ENCODE peak calls at places on chromosomes 3 and 15, in five cellular contexts. M, H, L, R and J are unnamed samples.

GRCh38 chr15:31318429-31318828 is 8.2 kb upstream of the KLF13 start:
- DNase-seq in M (no peak), H (no peak), L (no peak), R (no peak), J (no peak)

GRCh38 chr15:80536231-80536630 is 132.0 kb downstream of the ARNT2 start:
- DNase-seq in M (no peak), H (peak; percentile 28), L (no peak), R (no peak), J (no peak)

GRCh38 chr3:139111392-139112229 is 66.9 kb upstream of the PRR23C start:
- DNase-seq in M (peak; percentile 62), H (peak; percentile 62), L (peak; percentile 77), R (peak; percentile 21), J (peak; percentile 71)

GRCh38 chr15:35925634-35926380 is 379.8 kb upstream of the DPH6 start:
- DNase-seq in M (no peak), H (peak; percentile 8), L (no peak), R (no peak), J (peak; percentile 27)

GRCh38 chr3:72960812-72961518 is 35.6 kb upstream of the PPP4R2 start:
- DNase-seq in M (no peak), H (no peak), L (peak; percentile 50), R (no peak), J (peak; percentile 93)

GRCh38 chr3:101850327-101851048 is 1.2 kb downstream of the NFKBIZ start:
- DNase-seq in M (no peak), H (no peak), L (no peak), R (peak; percentile 86), J (peak; percentile 73)

GRCh38 chr3:171285287-171285686 is 174.9 kb downstream of the TNIK start:
- DNase-seq in M (no peak), H (no peak), L (no peak), R (no peak), J (no peak)

GRCh38 chr15:57726411-57726810 is 19.9 kb downstream of the POLR2M start:
- DNase-seq in M (no peak), H (no peak), L (no peak), R (no peak), J (peak; percentile 52)

GRCh38 chr3:86787091-86787490 is 203.9 kb downstream of the VGLL3 start:
- DNase-seq in M (no peak), H (peak; percentile 48), L (no peak), R (no peak), J (no peak)

GRCh38 chr3:197007953-197008352 is 21.7 kb downstream of the MELTF start:
- DNase-seq in M (no peak), H (no peak), L (no peak), R (no peak), J (no peak)

GRCh38 chr3:8239718-8240698 is 261.6 kb upstream of the LMCD1 start:
- DNase-seq in M (peak; percentile 27), H (peak; percentile 69), L (peak; percentile 43), R (peak; percentile 24), J (peak; percentile 71)

GRCh38 chr3:138412821-138413531 is 21.4 kb upstream of the ESYT3 start:
- DNase-seq in M (no peak), H (peak; percentile 39), L (no peak), R (no peak), J (peak; percentile 20)

GRCh38 chr3:71930056-71930991 is 145.4 kb upstream of the PROK2 start:
- DNase-seq in M (peak; percentile 73), H (peak; percentile 85), L (no peak), R (no peak), J (peak; percentile 64)

DNA sequence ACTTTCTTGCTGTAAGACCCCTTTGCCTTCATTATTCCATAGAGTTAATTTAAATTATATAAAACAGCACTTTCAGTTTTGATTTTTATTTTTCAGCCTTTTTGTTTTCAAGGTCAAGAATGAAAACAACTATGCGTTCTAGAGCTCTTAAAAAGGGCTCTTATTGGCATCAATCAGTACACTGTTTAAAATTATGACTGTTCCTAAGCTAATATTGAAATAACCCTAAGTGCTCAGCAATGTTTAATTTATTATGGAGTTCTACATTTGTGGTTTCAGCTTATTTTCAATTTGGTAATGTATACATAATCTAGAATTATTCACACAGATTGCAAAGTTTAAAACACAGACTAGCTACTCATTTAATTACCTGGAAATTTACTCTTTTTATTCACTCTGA is 179.4 kb downstream of the MBNL1 start:
- DNase-seq in M (no peak), H (no peak), L (no peak), R (no peak), J (no peak)
- H3K4me3 ChIP-seq in M (no peak overlapping the region), H (no peak overlapping the region), L (no peak overlapping the region), R (no peak overlapping the region), J (no peak overlapping the region)

DNA sequence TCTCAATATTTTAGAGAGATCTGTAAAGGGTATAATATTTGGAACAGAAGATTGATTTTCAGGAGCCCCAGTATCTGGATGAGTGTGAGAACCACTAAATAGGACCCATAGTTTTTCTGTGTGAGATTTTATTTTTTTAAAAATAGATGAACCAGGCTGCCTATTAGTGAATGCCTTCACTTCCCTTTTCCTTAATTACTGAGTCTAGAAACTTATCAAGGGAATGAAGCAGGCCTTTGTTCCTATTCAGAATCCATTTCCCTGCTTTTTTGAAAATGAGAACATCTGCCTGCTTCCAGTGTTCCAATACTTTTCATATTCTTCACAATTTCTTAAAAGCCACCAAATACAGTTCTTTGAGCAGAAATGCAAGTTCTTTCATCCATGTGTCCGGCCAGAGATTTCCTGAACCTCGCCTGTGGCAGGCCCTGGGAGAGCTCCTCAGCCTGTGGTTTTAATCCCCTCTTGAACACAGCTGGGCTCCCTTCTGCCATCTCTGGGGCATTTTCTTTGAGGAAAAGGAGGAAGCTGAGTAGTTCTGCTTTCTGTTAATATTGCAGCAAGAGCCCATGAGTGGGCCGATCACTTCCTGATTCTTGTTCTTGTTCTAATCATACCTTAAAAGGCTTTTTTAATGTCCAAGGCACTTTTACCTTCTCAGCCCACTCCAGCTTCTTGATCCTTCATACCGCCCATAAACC is 4.7 kb downstream of the EHD4 start:
- DNase-seq in M (no peak), H (no peak), L (no peak), R (no peak), J (peak; percentile 21)
- H3K4me3 ChIP-seq in M (no peak overlapping the region), H (no peak overlapping the region), L (no peak overlapping the region), R (no peak overlapping the region), J (no peak overlapping the region)

DNA sequence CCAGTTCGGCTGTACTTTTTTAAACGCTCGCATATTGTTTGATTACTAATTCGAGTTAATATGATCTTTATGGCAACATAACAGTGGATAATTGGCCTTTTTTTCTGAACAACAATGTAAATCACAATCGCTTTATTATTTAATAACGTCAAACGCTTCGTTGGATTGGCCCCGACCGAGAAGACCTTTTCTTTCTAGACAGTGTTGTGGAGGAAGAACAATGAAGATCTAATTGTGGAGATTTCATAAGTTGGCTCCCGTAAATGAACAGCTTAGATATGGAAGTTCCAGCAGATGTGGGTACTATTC is 12.7 kb downstream of the SOX2 start:
- DNase-seq in M (no peak), H (no peak), L (no peak), R (no peak), J (no peak)
- H3K4me3 ChIP-seq in M (no peak overlapping the region), H (no peak overlapping the region), L (no peak overlapping the region), R (no peak overlapping the region), J (no peak overlapping the region)

GRCh38 chr3:46977811-46978195 is 1.3 kb upstream of the CCDC12 start:
- DNase-seq in M (no peak), H (no peak), L (no peak), R (no peak), J (no peak)

GRCh38 chr3:46971742-46972141 is 4.8 kb downstream of the CCDC12 start:
- DNase-seq in M (no peak), H (no peak), L (no peak), R (no peak), J (no peak)

GRCh38 chr3:46972396-46972795 is 4.1 kb downstream of the CCDC12 start:
- DNase-seq in M (no peak), H (no peak), L (no peak), R (no peak), J (no peak)

GRCh38 chr3:46976326-46977190 is at the start of gene CCDC12:
- DNase-seq in M (peak; percentile 99), H (peak; percentile 100), L (peak; percentile 98), R (peak; percentile 97), J (peak; percentile 98)

GRCh38 chr3:46974421-46975227 is 1.9 kb downstream of the CCDC12 start:
- DNase-seq in M (no peak), H (no peak), L (no peak), R (no peak), J (no peak)
- H3K4me3 ChIP-seq in M (no peak overlapping the region), H (no peak overlapping the region), L (no peak overlapping the region), R (no peak overlapping the region), J (no peak overlapping the region)

GRCh38 chr15:60001642-60002527 is 2.2 kb upstream of the FOXB1 start:
- DNase-seq in M (no peak), H (no peak), L (no peak), R (no peak), J (no peak)
- H3K4me3 ChIP-seq in M (peak overlapping the region; percentile 86), H (no peak overlapping the region), L (no peak overlapping the region), R (no peak overlapping the region), J (no peak overlapping the region)

GRCh38 chr3:27796365-27796875 is 74.3 kb upstream of the EOMES start:
- DNase-seq in M (no peak), H (no peak), L (no peak), R (no peak), J (no peak)
- H3K4me3 ChIP-seq in M (no peak overlapping the region), H (no peak overlapping the region), L (no peak overlapping the region), R (no peak overlapping the region), J (no peak overlapping the region)